ENCODE peak calls at places on chromosomes 2 and 18, in five cellular contexts. O is transverse colon, V is H54, K is A172, H is fibroblast of pulmonary artery. Z is an unnamed sample.

GRCh38 chr2:235235977-235236767 is 257.7 kb upstream of the AGAP1 start:
- DNase-seq in V (no peak), K (peak), H (no peak), O (no peak), Z (no peak)

GRCh38 chr2:162072181-162072702 is 1.8 kb downstream of the DPP4 start:
- DNase-seq in O (no peak), K (peak), H (peak), V (peak), Z (no peak)

GRCh38 chr18:5058768-5059539 is 138.1 kb downstream of the AKAIN1 start:
- DNase-seq in K (no peak), H (no peak), V (no peak), O (no peak), Z (no peak)

GRCh38 chr2:708667-709066 is 31.5 kb upstream of the TMEM18 start:
- DNase-seq in O (no peak), V (no peak), H (no peak), K (no peak), Z (no peak)

GRCh38 chr2:232487385-232488096 is at the start of gene ECEL1:
- DNase-seq in K (no peak), H (no peak), V (no peak), O (no peak), Z (no peak)

GRCh38 chr2:51201295-51201694 is 169.4 kb upstream of the NRXN1 start:
- DNase-seq in H (no peak), V (no peak), K (no peak), O (no peak), Z (no peak)

GRCh38 chr2:101697794-101698418 is 399 bp downstream of the MAP4K4 start:
- DNase-seq in K (no peak), V (no peak), H (no peak), O (peak), Z (peak)

GRCh38 chr2:70657246-70657645 is 103.6 kb upstream of the TGFA start:
- DNase-seq in O (no peak), V (no peak), K (no peak), H (no peak), Z (no peak)

GRCh38 chr2:174681099-174681982 is 82.9 kb downstream of the CHRNA1 start:
- DNase-seq in V (peak), K (peak), H (peak), O (peak), Z (no peak)

GRCh38 chr2:71277536-71278103 is 50.7 kb upstream of the PAIP2B start:
- DNase-seq in H (peak), K (peak), V (peak), O (peak), Z (peak)

GRCh38 chr2:187372213-187372612 is 75.8 kb downstream of the CALCRL start:
- DNase-seq in K (peak), O (no peak), H (peak), V (no peak), Z (no peak)

GRCh38 chr2:155815851-155816250 is 516.7 kb downstream of the NR4A2 start:
- DNase-seq in H (peak), O (no peak), V (peak), K (peak), Z (peak)

GRCh38 chr18:74963820-74964446 is 245.0 kb downstream of the PTGR3 start:
- DNase-seq in V (no peak), O (peak), K (peak), H (peak), Z (peak)

GRCh38 chr2:237408280-237408679 is 5.7 kb downstream of the COL6A3 start:
- DNase-seq in K (no peak), O (no peak), H (peak), V (no peak), Z (no peak)

GRCh38 chr2:52695731-52696130 is 1071.9 kb upstream of the CHAC2 start:
- DNase-seq in V (no peak), K (no peak), O (no peak), H (no peak), Z (no peak)

GRCh38 chr2:121080013-121080772 is 204.8 kb downstream of the TFCP2L1 start:
- DNase-seq in V (peak), K (peak), H (peak), O (peak), Z (peak)

GRCh38 chr2:20942538-20943223 is 101.2 kb downstream of the APOB start:
- DNase-seq in O (no peak), K (no peak), H (no peak), V (no peak), Z (no peak)

GRCh38 chr2:176704282-176704773 is 435.1 kb downstream of the MTX2 start:
- DNase-seq in H (no peak), V (no peak), K (peak), O (no peak), Z (no peak)

Z was measured in colonic mucosa.